ENCODE peak calls at places on chromosomes 13 and 19, in eight cellular contexts. T is stimulated activated CD4-positive, alpha-beta T cell treated with anti-CD3 and anti-CD28 coated beads, Interleukin-1b, Interleukin-23, amount 100 ng/mL, for 1 hour; R is C1 segment of cervical spinal cord; L is HCEC 1CT; J is activated CD4-positive, alpha-beta T cell treated with anti-CD3 and anti-CD28 coated beads for 48 hours; Y is renal cortical epithelial cell; W is activated T-cell treated with anti-CD3 and anti-CD28 coated beads, Interleukin-2, amount 50 U/mL, for 1 hour; G is neural crest cell. A is an unnamed sample.

GRCh38 chr13:93199856-93200255 is 26.8 kb upstream of the GPC6 start:
- DNase-seq in T (no peak), R (no peak), L (no peak), J (no peak), Y (no peak), W (no peak), G (no peak), A (no peak)

GRCh38 chr13:105573134-105573533 is 962.3 kb downstream of the EFNB2 start:
- DNase-seq in T (no peak), R (no peak), L (no peak), J (no peak), Y (peak; percentile 31), W (no peak), G (no peak), A (no peak)

GRCh38 chr13:114068723-114069322 is 63.6 kb downstream of the RASA3 start:
- DNase-seq in T (no peak), R (no peak), L (peak; percentile 83), J (no peak), Y (peak; percentile 77), W (no peak), G (no peak), A (peak; percentile 34)

GRCh38 chr13:41107584-41108014 is 25.0 kb downstream of the KBTBD6 start:
- DNase-seq in T (no peak), R (no peak), L (no peak), J (no peak), Y (no peak), W (no peak), G (no peak), A (no peak)

GRCh38 chr19:855566-856120 is 3.5 kb downstream of the ELANE start:
- DNase-seq in T (no peak), R (no peak), L (no peak), J (no peak), Y (no peak), W (no peak), G (no peak), A (no peak)

GRCh38 chr13:33033361-33033812 is 17.2 kb downstream of the KL start:
- DNase-seq in T (no peak), R (no peak), L (no peak), J (peak; percentile 41), Y (no peak), W (peak; percentile 19), G (no peak), A (no peak)

GRCh38 chr19:3653865-3654513 is 27.4 kb upstream of the CACTIN start:
- DNase-seq in T (no peak), R (no peak), L (no peak), J (peak; percentile 41), Y (no peak), W (no peak), G (no peak), A (no peak)

GRCh38 chr19:5891572-5891937 is 12.0 kb downstream of the NDUFA11 start:
- DNase-seq in T (no peak), R (no peak), L (no peak), J (no peak), Y (no peak), W (no peak), G (no peak), A (no peak)

GRCh38 chr13:102948006-102948405 is 102.2 kb downstream of the ERCC5 start:
- DNase-seq in T (no peak), R (peak; percentile 33), L (no peak), J (no peak), Y (no peak), W (no peak), G (no peak), A (peak; percentile 64)

GRCh38 chr19:10462557-10462956 is 40.6 kb downstream of the KEAP1 start:
- DNase-seq in T (no peak), R (no peak), L (no peak), J (no peak), Y (no peak), W (no peak), G (no peak), A (no peak)

GRCh38 chr13:26017196-26017921 is 34.5 kb downstream of the SHISA2 start:
- DNase-seq in T (no peak), R (no peak), L (no peak), J (no peak), Y (peak; percentile 18), W (no peak), G (no peak), A (no peak)

GRCh38 chr19:13838943-13839192 is 38.1 kb upstream of the NANOS3 start:
- DNase-seq in T (no peak), R (no peak), L (no peak), J (no peak), Y (no peak), W (no peak), G (no peak), A (no peak)

GRCh38 chr13:110287031-110287828 is 19.7 kb downstream of the COL4A1 start:
- DNase-seq in T (no peak), R (no peak), L (no peak), J (no peak), Y (no peak), W (no peak), G (no peak), A (no peak)

GRCh38 chr13:34151885-34152284 is 333.9 kb downstream of the RFC3 start:
- DNase-seq in T (no peak), R (no peak), L (no peak), J (no peak), Y (peak; percentile 72), W (no peak), G (no peak), A (no peak)

GRCh38 chr19:38723606-38724379 is 20.5 kb downstream of the CAPN12 start:
- DNase-seq in T (no peak), R (no peak), L (no peak), J (no peak), Y (no peak), W (no peak), G (no peak), A (no peak)

GRCh38 chr13:42333613-42334328 is 61.8 kb downstream of the AKAP11 start:
- DNase-seq in T (no peak), R (no peak), L (peak; percentile 42), J (no peak), Y (peak; percentile 24), W (peak; percentile 26), G (no peak), A (no peak)

GRCh38 chr19:16141043-16141442 is 2.4 kb upstream of the HSH2D start:
- DNase-seq in T (no peak), R (no peak), L (no peak), J (no peak), Y (no peak), W (no peak), G (no peak), A (no peak)

GRCh38 chr19:11264452-11265176 is 2.3 kb upstream of the DOCK6 start:
- DNase-seq in T (no peak), R (no peak), L (no peak), J (no peak), Y (peak; percentile 58), W (no peak), G (no peak), A (no peak)

GRCh38 chr13:34208326-34208725 is 390.4 kb downstream of the RFC3 start:
- DNase-seq in T (no peak), R (no peak), L (no peak), J (no peak), Y (no peak), W (no peak), G (no peak), A (no peak)

GRCh38 chr13:41216160-41216559 is 21.8 kb upstream of the KBTBD7 start:
- DNase-seq in T (no peak), R (no peak), L (peak; percentile 76), J (no peak), Y (no peak), W (no peak), G (no peak), A (no peak)

GRCh38 chr13:78341032-78341431 is 262.3 kb downstream of the POU4F1 start:
- DNase-seq in T (no peak), R (no peak), L (no peak), J (no peak), Y (no peak), W (no peak), G (no peak), A (no peak)

GRCh38 chr19:15577184-15577771 is 37.7 kb upstream of the CYP4F8 start:
- DNase-seq in T (no peak), R (no peak), L (no peak), J (no peak), Y (no peak), W (no peak), G (no peak), A (no peak)

GRCh38 chr13:38888309-38888708 is 102.3 kb downstream of the STOML3 start:
- DNase-seq in T (no peak), R (no peak), L (peak; percentile 42), J (peak; percentile 2), Y (peak; percentile 82), W (no peak), G (no peak), A (no peak)

GRCh38 chr19:55693336-55693974 is 18.4 kb downstream of the EPN1 start:
- DNase-seq in T (no peak), R (no peak), L (no peak), J (no peak), Y (no peak), W (no peak), G (no peak), A (no peak)

GRCh38 chr19:16736709-16737108 is 17.1 kb downstream of the NWD1 start:
- DNase-seq in T (no peak), R (no peak), L (no peak), J (no peak), Y (no peak), W (no peak), G (no peak), A (no peak)

A was measured in dorsolateral prefrontal cortex.